ENCODE peak calls at places on chromosomes 13 and 19, in six cellular contexts. N is gastrocnemius medialis; C is PC-3; E is Peyer's patch; M is effector memory CD4-positive, alpha-beta T cell; V is CD8-positive, alpha-beta T cell. Z is an unnamed sample. For H3K9me3, the result is how much of the 10 kb centered on the place peaks cover.

GRCh38 chr19:3132971-3133792 is 2.7 kb upstream of the GNA15 start:
- DNase-seq in E (peak), N (no peak), M (peak), C (no peak), V (peak), Z (peak)

GRCh38 chr19:48819366-48819816 is 8.6 kb upstream of the BCAT2 start:
- DNase-seq in E (peak), N (peak), M (no peak), V (no peak), C (peak), Z (no peak)

GRCh38 chr19:40976724-40977123 is 14.4 kb upstream of the CYP2B6 start:
- DNase-seq in C (no peak), E (no peak), N (no peak), M (no peak), V (no peak), Z (no peak)

GRCh38 chr19:45059258-45059965 is 16.9 kb downstream of the ZNF296 start:
- DNase-seq in M (peak), E (peak), V (peak), C (peak), N (peak), Z (peak)

GRCh38 chr13:79869326-79869725 is 388.4 kb downstream of the NDFIP2 start:
- DNase-seq in E (no peak), M (no peak), N (no peak), V (no peak), C (peak), Z (no peak)

GRCh38 chr13:112722433-112723250 is 32.8 kb downstream of the ATP11A start:
- DNase-seq in V (no peak), E (peak), N (no peak), M (no peak), C (peak), Z (no peak)

GRCh38 chr19:58203814-58204475 is 21.1 kb downstream of the ZNF274 start:
- DNase-seq in C (no peak), M (no peak), V (no peak), E (no peak), N (no peak), Z (no peak)

GRCh38 chr13:110495376-110495775 is 66.1 kb downstream of the RAB20 start:
- DNase-seq in M (no peak), V (no peak), N (no peak), E (no peak), C (no peak), Z (no peak)

GRCh38 chr19:47124937-47125668 is 5.5 kb upstream of the SAE1 start:
- DNase-seq in V (no peak), C (peak), E (no peak), N (no peak), M (no peak), Z (no peak)

GRCh38 chr13:80086304-80086721 is 254.6 kb downstream of the SPRY2 start:
- DNase-seq in C (peak), E (no peak), V (no peak), M (no peak), N (no peak), Z (no peak)

GRCh38 chr19:11247391-11247790 is 8.0 kb downstream of the ANGPTL8 start:
- DNase-seq in V (no peak), E (no peak), M (no peak), N (peak), C (no peak), Z (no peak)

GRCh38 chr13:35690546-35690945 is 214.1 kb upstream of the MAB21L1 start:
- DNase-seq in E (no peak), M (no peak), V (no peak), C (no peak), N (peak), Z (no peak)

GRCh38 chr13:98787986-98788385 is 35.5 kb upstream of the SLC15A1 start:
- DNase-seq in E (no peak), N (no peak), M (no peak), V (no peak), C (no peak), Z (no peak)

GRCh38 chr19:9673912-9674668 is 810 bp downstream of the ZNF562 start:
- DNase-seq in N (no peak), C (peak), E (no peak), M (no peak), V (no peak), Z (no peak)

GRCh38 chr13:87280139-87280538 is 391.0 kb upstream of the SLITRK5 start:
- DNase-seq in C (peak), N (no peak), E (no peak), V (no peak), M (no peak), Z (no peak)

GRCh38 chr19:31214997-31215396 is 134.2 kb downstream of the TSHZ3 start:
- DNase-seq in C (peak), N (no peak), M (no peak), V (no peak), E (no peak), Z (no peak)

GRCh38 chr13:50679321-50679720 is 164.2 kb downstream of the DLEU7 start:
- DNase-seq in E (no peak), V (no peak), C (no peak), M (no peak), N (no peak), Z (no peak)

GRCh38 chr13:74118328-74118727 is 15.9 kb downstream of the KLF12 start:
- DNase-seq in C (no peak), V (no peak), M (no peak), E (no peak), N (no peak), Z (no peak)

GRCh38 chr13:40384976-40385857 is 281.2 kb downstream of the FOXO1 start:
- DNase-seq in V (no peak), N (no peak), C (no peak), M (no peak), E (no peak), Z (no peak)

DNA sequence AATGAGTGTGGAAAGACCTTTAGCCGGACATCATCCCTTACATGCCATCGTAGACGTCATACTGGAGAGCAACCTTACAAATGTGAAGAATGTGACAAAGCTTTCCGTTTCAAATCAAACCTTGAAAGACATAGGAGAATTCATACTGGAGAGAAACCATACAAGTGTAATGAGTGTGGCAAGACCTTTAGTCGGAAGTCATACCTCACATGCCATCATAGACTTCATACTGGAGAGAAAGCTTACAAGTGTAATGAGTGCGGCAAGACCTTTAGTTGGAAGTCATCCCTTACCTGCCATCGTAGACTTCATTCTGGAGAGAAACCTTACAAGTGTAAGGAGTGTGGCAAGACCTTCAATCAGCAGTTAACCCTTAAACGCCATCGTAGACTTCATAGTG is 11.7 kb upstream of the ZNF813 start:
- DNase-seq in C (no peak), N (no peak), E (no peak), M (no peak), V (no peak), Z (no peak)
- H3K9me3 ChIP-seq in C (half or more), N (under half), E (under half), M (half or more), V (half or more), Z (half or more)

GRCh38 chr13:67184247-67184646 is 45.9 kb downstream of the PCDH9 start:
- DNase-seq in N (no peak), M (no peak), C (peak), E (no peak), V (no peak), Z (no peak)

GRCh38 chr13:67183151-67183550 is 47.0 kb downstream of the PCDH9 start:
- DNase-seq in N (no peak), C (no peak), E (no peak), M (no peak), V (no peak), Z (no peak)

GRCh38 chr13:67192751-67193150 is 37.4 kb downstream of the PCDH9 start:
- DNase-seq in E (no peak), M (no peak), N (no peak), C (no peak), V (no peak), Z (no peak)

GRCh38 chr13:67186985-67187569 is 43.1 kb downstream of the PCDH9 start:
- DNase-seq in N (no peak), V (no peak), E (no peak), M (no peak), C (peak), Z (no peak)
- H3K9me3 ChIP-seq in N (under half), V (under half), E (under half), M (under half), C (under half), Z (under half)

DNA sequence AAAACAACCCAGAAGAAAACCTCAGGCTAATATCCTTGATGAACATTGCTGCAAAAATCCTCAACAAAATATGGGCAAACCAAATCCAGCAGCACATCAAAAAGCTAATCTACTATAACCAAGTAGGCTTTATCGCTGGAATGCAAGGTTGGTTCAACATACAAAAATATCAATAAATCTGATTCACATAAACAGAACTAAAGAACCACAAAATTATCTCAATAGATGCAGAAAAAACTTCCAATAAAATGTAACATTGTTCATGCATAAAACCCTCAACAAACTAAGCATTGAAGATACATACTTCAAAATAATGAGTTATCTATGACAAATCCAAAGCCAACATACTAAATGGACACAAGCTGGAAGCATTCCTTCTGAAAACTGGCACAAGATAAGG is 8.8 kb downstream of the ZNF724 start:
- DNase-seq in V (no peak), C (no peak), N (no peak), M (no peak), E (no peak), Z (no peak)
- H3K9me3 ChIP-seq in V (under half), C (under half), N (under half), M (under half), E (under half), Z (under half)

DNA sequence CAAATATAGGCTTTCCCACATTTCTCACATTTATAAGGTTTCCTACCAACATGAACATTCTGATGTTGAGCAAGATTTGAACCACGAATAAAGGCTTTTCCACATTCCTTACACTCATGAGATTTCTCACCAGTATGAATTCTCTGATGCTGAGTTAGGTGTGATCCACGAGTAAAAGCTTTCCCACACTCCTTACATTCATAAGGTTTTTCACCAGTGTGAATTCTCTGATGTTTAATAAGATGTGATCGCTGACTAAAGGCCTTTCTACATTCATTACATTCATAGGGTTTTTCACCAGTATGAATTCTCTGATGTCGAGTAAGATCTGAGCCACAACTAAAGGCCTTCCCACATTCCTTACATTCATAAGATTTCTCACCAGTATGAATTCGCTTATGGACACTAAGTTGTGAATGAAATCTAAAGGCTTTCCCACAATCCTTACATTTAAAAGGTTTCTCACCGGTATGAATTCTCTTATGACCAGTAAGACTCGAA is 19.0 kb downstream of the ZNF790 start:
- DNase-seq in C (no peak), M (no peak), E (no peak), V (no peak), N (no peak), Z (no peak)
- H3K9me3 ChIP-seq in C (under half), M (half or more), E (under half), V (half or more), N (half or more), Z (under half)

DNA sequence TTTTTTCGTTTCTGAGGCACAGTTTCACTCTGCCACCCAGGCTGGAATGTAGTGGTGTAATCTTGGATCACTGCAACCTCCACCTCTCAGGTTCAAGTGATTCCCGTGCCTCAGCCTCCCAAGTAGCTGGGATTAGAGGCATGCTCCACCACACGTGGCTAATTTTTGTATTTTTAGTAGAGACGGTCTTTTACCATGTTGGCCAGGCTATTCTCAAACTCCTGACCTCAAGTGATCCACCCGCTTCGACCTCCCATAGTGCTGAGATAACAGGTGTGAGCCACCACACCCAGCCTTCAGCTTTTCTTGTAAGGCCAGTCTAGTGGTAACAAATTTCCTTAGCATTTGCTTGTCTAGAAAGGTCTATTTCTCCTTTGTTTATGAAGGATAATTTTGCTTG is 46.2 kb downstream of the ZNF568 start:
- DNase-seq in C (no peak), N (no peak), M (no peak), E (no peak), V (no peak), Z (no peak)
- H3K9me3 ChIP-seq in C (under half), N (under half), M (under half), E (under half), V (under half), Z (under half)

GRCh38 chr13:55084630-55085029 is 2056.0 kb downstream of the OLFM4 start:
- DNase-seq in V (no peak), E (no peak), C (no peak), N (no peak), M (no peak), Z (no peak)

GRCh38 chr13:55087085-55087484 is 2053.6 kb upstream of the PRR20A start:
- DNase-seq in N (no peak), C (no peak), E (no peak), V (no peak), M (no peak), Z (no peak)

GRCh38 chr13:55090612-55091011 is 2050.1 kb upstream of the PRR20A start:
- DNase-seq in E (no peak), C (no peak), M (no peak), N (no peak), V (no peak), Z (no peak)
- H3K9me3 ChIP-seq in E (under half), C (under half), M (under half), N (under half), V (under half), Z (under half)

GRCh38 chr19:37362733-37363132 is 8.2 kb upstream of the ZNF527 start:
- DNase-seq in N (no peak), V (no peak), E (no peak), M (no peak), C (no peak), Z (no peak)
- H3K9me3 ChIP-seq in N (under half), V (under half), E (under half), M (under half), C (under half), Z (under half)

DNA sequence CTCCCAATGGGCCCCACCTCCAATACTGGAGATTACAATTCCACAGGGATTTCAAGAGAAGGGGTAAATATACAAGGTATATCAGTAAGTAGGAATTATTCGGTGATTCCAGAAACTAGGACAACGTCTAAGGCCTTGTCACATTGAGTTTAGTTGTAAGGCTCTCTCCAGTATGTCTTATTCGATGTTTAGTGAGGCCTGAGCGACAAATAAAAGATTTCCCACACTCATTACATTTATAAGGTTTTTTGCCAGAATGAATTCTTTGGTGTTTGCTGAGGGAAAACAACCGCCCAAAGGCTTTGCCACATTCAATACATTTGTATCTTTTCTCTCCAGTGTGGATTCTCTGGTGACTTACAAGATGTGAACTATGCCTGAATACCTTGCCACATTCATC is 19.1 kb upstream of the ZNF841 start:
- DNase-seq in C (no peak), V (no peak), N (no peak), E (no peak), M (no peak), Z (no peak)
- H3K9me3 ChIP-seq in C (half or more), V (half or more), N (half or more), E (under half), M (half or more), Z (half or more)